ENCODE peak calls at places on chromosomes 1 and 21, in eight cellular contexts. E is Calu3; C is ELF-1; D is neural progenitor cell; V is tibial artery; L is BJ; Z is activated naive CD8-positive, alpha-beta T cell treated with anti-CD3 and anti-CD28 coated beads, Interleukin-2, amount 50 U/mL, for 24 hours; H is T1000. U is an unnamed sample.

GRCh38 chr21:14825405-14826032 is 239.3 kb downstream of the NRIP1 start:
- DNase-seq in E (no peak), C (no peak), D (no peak), V (no peak), L (no peak), Z (no peak), H (no peak), U (no peak)

GRCh38 chr1:83802450-83803152 is 196.3 kb downstream of the TTLL7 start:
- DNase-seq in E (no peak), C (no peak), D (no peak), V (no peak), L (no peak), Z (no peak), H (no peak), U (no peak)

GRCh38 chr1:90706437-90707362 is 10.4 kb downstream of the BARHL2 start:
- DNase-seq in E (peak), C (peak), D (peak), V (peak), L (no peak), Z (no peak), H (no peak), U (no peak)

GRCh38 chr1:204257446-204257845 is 43.7 kb upstream of the GOLT1A start:
- DNase-seq in E (no peak), C (no peak), D (no peak), V (no peak), L (no peak), Z (no peak), H (no peak), U (no peak)

GRCh38 chr1:212814989-212815388 is 23.3 kb downstream of the TATDN3 start:
- DNase-seq in E (peak), C (no peak), D (no peak), V (no peak), L (no peak), Z (no peak), H (no peak), U (no peak)

GRCh38 chr1:185567006-185567405 is 167.2 kb upstream of the HMCN1 start:
- DNase-seq in E (peak), C (no peak), D (no peak), V (no peak), L (no peak), Z (peak), H (no peak), U (no peak)

GRCh38 chr1:18597159-18598042 is 33.2 kb upstream of the PAX7 start:
- DNase-seq in E (peak), C (peak), D (peak), V (peak), L (no peak), Z (peak), H (no peak), U (no peak)

GRCh38 chr21:31798842-31799691 is 67.1 kb upstream of the SCAF4 start:
- DNase-seq in E (no peak), C (no peak), D (no peak), V (no peak), L (no peak), Z (no peak), H (no peak), U (no peak)

GRCh38 chr1:234540404-234540762 is 61.4 kb upstream of the TARBP1 start:
- DNase-seq in E (no peak), C (no peak), D (no peak), V (no peak), L (no peak), Z (no peak), H (no peak), U (no peak)

GRCh38 chr21:32334980-32335471 is 36.4 kb downstream of the MRAP start:
- DNase-seq in E (no peak), C (no peak), D (peak), V (no peak), L (peak), Z (no peak), H (no peak), U (peak)

GRCh38 chr21:32843561-32843960 is 72.0 kb upstream of the PAXBP1 start:
- DNase-seq in E (no peak), C (no peak), D (no peak), V (no peak), L (no peak), Z (no peak), H (no peak), U (no peak)

GRCh38 chr1:17141441-17142197 is 22.4 kb upstream of the PADI2 start:
- DNase-seq in E (no peak), C (no peak), D (no peak), V (no peak), L (no peak), Z (no peak), H (no peak), U (no peak)

GRCh38 chr1:200178340-200178739 is 150.8 kb downstream of the NR5A2 start:
- DNase-seq in E (no peak), C (no peak), D (no peak), V (no peak), L (no peak), Z (no peak), H (no peak), U (no peak)

GRCh38 chr1:15158506-15159165 is 5.1 kb downstream of the TMEM51 start:
- DNase-seq in E (no peak), C (no peak), D (no peak), V (no peak), L (peak), Z (no peak), H (peak), U (no peak)

GRCh38 chr1:234600418-234601216 is 9.4 kb downstream of the IRF2BP2 start:
- DNase-seq in E (peak), C (peak), D (no peak), V (no peak), L (no peak), Z (no peak), H (no peak), U (no peak)

GRCh38 chr21:45309069-45309521 is 21.4 kb upstream of the POFUT2 start:
- DNase-seq in E (peak), C (peak), D (peak), V (no peak), L (no peak), Z (peak), H (peak), U (no peak)

GRCh38 chr1:22903113-22903512 is 69.6 kb downstream of the LACTBL1 start:
- DNase-seq in E (peak), C (no peak), D (no peak), V (no peak), L (no peak), Z (no peak), H (no peak), U (no peak)

GRCh38 chr1:114219247-114219872 is 65.7 kb upstream of the SYT6 start:
- DNase-seq in E (no peak), C (peak), D (peak), V (no peak), L (no peak), Z (no peak), H (no peak), U (peak)